ENCODE peak calls at places on chromosomes 12 and 14, in four cellular contexts. G, K, A and S are unnamed samples.

GRCh38 chr12:124659003-124659402 is 91.6 kb upstream of the NCOR2 start:
- DNase-seq in K (no peak), A (no peak), G (no peak), S (no peak)

GRCh38 chr12:54439521-54440255 is 20.6 kb upstream of the ITGA5 start:
- DNase-seq in A (no peak), K (peak; percentile 73), G (no peak), S (no peak)

GRCh38 chr12:6444704-6445688 is at the start of gene CD27:
- DNase-seq in K (no peak), A (no peak), G (no peak), S (peak; percentile 51)

GRCh38 chr12:95615735-95616134 is 64.5 kb upstream of the USP44 start:
- DNase-seq in A (no peak), G (no peak), K (no peak), S (no peak)

GRCh38 chr12:12916135-12916956 is 25.0 kb downstream of the GPRC5A start:
- DNase-seq in G (peak; percentile 86), A (peak; percentile 85), K (peak; percentile 83), S (peak; percentile 85)

GRCh38 chr12:64625243-64626077 is 15.2 kb downstream of the RASSF3 start:
- DNase-seq in A (peak; percentile 38), K (peak; percentile 79), G (peak; percentile 33), S (peak; percentile 36)

GRCh38 chr14:77372304-77372841 is 4.5 kb downstream of the TMED8 start:
- DNase-seq in A (no peak), K (no peak), G (no peak), S (no peak)

GRCh38 chr14:45906257-45906656 is 653.3 kb upstream of the MIS18BP1 start:
- DNase-seq in G (no peak), K (no peak), A (no peak), S (no peak)

GRCh38 chr12:53328043-53328435 is 6.6 kb upstream of the AAAS start:
- DNase-seq in A (no peak), G (no peak), K (no peak), S (peak; percentile 24)

GRCh38 chr14:37325332-37325731 is 127.6 kb downstream of the MIPOL1 start:
- DNase-seq in A (no peak), G (no peak), K (no peak), S (no peak)

GRCh38 chr12:66409195-66409871 is 107.0 kb downstream of the HELB start:
- DNase-seq in G (peak; percentile 16), A (peak; percentile 24), K (peak; percentile 53), S (peak; percentile 32)

GRCh38 chr14:22656945-22657711 is 13.0 kb upstream of the OR6J1 start:
- DNase-seq in K (no peak), A (no peak), G (no peak), S (no peak)

GRCh38 chr14:94322648-94323570 is at the start of gene SERPINA6:
- DNase-seq in G (no peak), A (no peak), K (no peak), S (no peak)

GRCh38 chr12:114671664-114672476 is 12.1 kb downstream of the TBX3 start:
- DNase-seq in K (no peak), A (no peak), G (no peak), S (no peak)

GRCh38 chr12:10190558-10191388 is 11.9 kb downstream of the TMEM52B start:
- DNase-seq in A (peak; percentile 46), G (peak; percentile 36), K (peak; percentile 80), S (peak; percentile 51)

GRCh38 chr14:79596531-79596930 is 614.8 kb downstream of the DIO2 start:
- DNase-seq in G (no peak), A (no peak), K (no peak), S (no peak)

GRCh38 chr12:58443273-58443980 is 476.9 kb downstream of the LRIG3 start:
- DNase-seq in K (peak; percentile 58), G (no peak), A (no peak), S (no peak)

GRCh38 chr14:69682607-69683263 is 71.3 kb downstream of the SUSD6 start:
- DNase-seq in A (no peak), G (no peak), K (peak; percentile 45), S (no peak)

GRCh38 chr14:92687681-92688433 is 60.6 kb downstream of the LGMN start:
- DNase-seq in A (no peak), G (no peak), K (no peak), S (no peak)

GRCh38 chr12:114166360-114166759 is 200.2 kb upstream of the RBM19 start:
- DNase-seq in A (no peak), G (no peak), K (peak; percentile 60), S (no peak)

GRCh38 chr14:29926228-29926627 is 1.4 kb downstream of the PRKD1 start:
- DNase-seq in A (no peak), G (no peak), K (no peak), S (no peak)

GRCh38 chr12:105343836-105344235 is 13.3 kb downstream of the C12orf75 start:
- DNase-seq in K (no peak), G (no peak), A (no peak), S (no peak)

GRCh38 chr12:47361389-47362031 is 281.8 kb upstream of the AMIGO2 start:
- DNase-seq in A (peak; percentile 41), G (peak; percentile 60), K (peak; percentile 52), S (peak; percentile 67)

GRCh38 chr14:72594099-72594901 is 299.6 kb downstream of the DPF3 start:
- DNase-seq in A (peak; percentile 34), G (peak; percentile 19), K (no peak), S (peak; percentile 28)

GRCh38 chr14:54815016-54815415 is 87.6 kb downstream of the GCH1 start:
- DNase-seq in K (no peak), G (no peak), A (no peak), S (no peak)

GRCh38 chr14:104136472-104137296 is 1.7 kb upstream of the KIF26A start:
- DNase-seq in A (no peak), G (no peak), K (no peak), S (no peak)